ENCODE peak calls at places on chromosomes 6 and 20, in seven cellular contexts. L is SK-N-SH, W is GM12878, X is A549, J is K562, M is HepG2, D is H1. B is an unnamed sample.

GRCh38 chr6:70421509-70421908 is 8.2 kb downstream of the FAM135A start:
- DNase-seq in L (no peak), W (no peak), X (no peak), J (no peak), M (no peak), D (no peak), B (no peak)

GRCh38 chr6:37056439-37057127 is 51.1 kb downstream of the FGD2 start:
- DNase-seq in L (no peak), W (no peak), X (peak; percentile 58), J (no peak), M (peak; percentile 60), D (peak; percentile 71), B (peak; percentile 40)

GRCh38 chr20:24971702-24972101 is 20.8 kb downstream of the APMAP start:
- DNase-seq in L (no peak), W (no peak), X (no peak), J (no peak), M (no peak), D (no peak), B (no peak)

GRCh38 chr20:9911519-9911918 is 72.6 kb upstream of the PAK5 start:
- DNase-seq in L (no peak), W (no peak), X (no peak), J (no peak), M (no peak), D (no peak), B (no peak)

GRCh38 chr6:143695106-143696059 is 17.6 kb downstream of the PHACTR2 start:
- DNase-seq in L (peak; percentile 41), W (no peak), X (no peak), J (no peak), M (no peak), D (no peak), B (no peak)

GRCh38 chr6:20441236-20441635 is 39.6 kb downstream of the E2F3 start:
- DNase-seq in L (no peak), W (no peak), X (no peak), J (no peak), M (no peak), D (no peak), B (peak; percentile 18)

GRCh38 chr20:63457737-63458136 is 14.7 kb downstream of the KCNQ2 start:
- DNase-seq in L (peak; percentile 69), W (no peak), X (peak; percentile 58), J (no peak), M (no peak), D (no peak), B (no peak)

GRCh38 chr6:36839819-36840379 is 655 bp upstream of the CPNE5 start:
- DNase-seq in L (peak; percentile 87), W (no peak), X (peak; percentile 15), J (peak; percentile 68), M (no peak), D (peak; percentile 63), B (no peak)

GRCh38 chr20:14845199-14846160 is 508.1 kb upstream of the FLRT3 start:
- DNase-seq in L (no peak), W (no peak), X (peak; percentile 23), J (no peak), M (no peak), D (no peak), B (no peak)

GRCh38 chr6:74597266-74597665 is 608.6 kb downstream of the COL12A1 start:
- DNase-seq in L (no peak), W (no peak), X (no peak), J (no peak), M (no peak), D (no peak), B (peak; percentile 76)

GRCh38 chr6:53702316-53702715 is 36.8 kb upstream of the KLHL31 start:
- DNase-seq in L (no peak), W (no peak), X (no peak), J (no peak), M (no peak), D (no peak), B (no peak)

GRCh38 chr6:127811939-127812338 is 88.9 kb downstream of the THEMIS start:
- DNase-seq in L (no peak), W (no peak), X (no peak), J (no peak), M (no peak), D (no peak), B (no peak)

GRCh38 chr6:1075444-1075843 is 236.5 kb upstream of the FOXQ1 start:
- DNase-seq in L (no peak), W (no peak), X (no peak), J (no peak), M (no peak), D (no peak), B (peak; percentile 42)

GRCh38 chr6:116084284-116084683 is 16.4 kb upstream of the NT5DC1 start:
- DNase-seq in L (no peak), W (no peak), X (no peak), J (no peak), M (no peak), D (no peak), B (no peak)

GRCh38 chr6:26234421-26235239 is 130.4 kb upstream of the BTN3A2 start:
- DNase-seq in L (peak; percentile 73), W (peak; percentile 96), X (peak; percentile 80), J (peak; percentile 93), M (no peak), D (peak; percentile 85), B (peak; percentile 84)

GRCh38 chr6:13767121-13767794 is 47.1 kb downstream of the MCUR1 start:
- DNase-seq in L (peak; percentile 36), W (no peak), X (no peak), J (peak; percentile 34), M (no peak), D (no peak), B (peak; percentile 44)

GRCh38 chr20:47740225-47741184 is 44.8 kb downstream of the SULF2 start:
- DNase-seq in L (no peak), W (no peak), X (peak; percentile 62), J (peak; percentile 15), M (no peak), D (no peak), B (no peak)

GRCh38 chr6:134910596-134910935 is 39.3 kb downstream of the ALDH8A1 start:
- DNase-seq in L (no peak), W (no peak), X (no peak), J (no peak), M (no peak), D (no peak), B (no peak)

GRCh38 chr6:143248359-143248758 is 187.7 kb downstream of the AIG1 start:
- DNase-seq in L (no peak), W (no peak), X (no peak), J (no peak), M (no peak), D (no peak), B (no peak)

GRCh38 chr6:47238456-47238995 is 71.2 kb downstream of the TNFRSF21 start:
- DNase-seq in L (no peak), W (no peak), X (no peak), J (peak; percentile 21), M (no peak), D (no peak), B (peak; percentile 29)

GRCh38 chr6:137867685-137868509 is 838 bp downstream of the TNFAIP3 start:
- DNase-seq in L (no peak), W (no peak), X (no peak), J (peak; percentile 80), M (no peak), D (peak; percentile 59), B (peak; percentile 37)

GRCh38 chr20:32961956-32962517 is 42.2 kb downstream of the SUN5 start:
- DNase-seq in L (peak; percentile 3), W (no peak), X (no peak), J (no peak), M (no peak), D (peak; percentile 38), B (no peak)

GRCh38 chr20:57996465-57996864 is 232.0 kb downstream of the ANKRD60 start:
- DNase-seq in L (no peak), W (no peak), X (no peak), J (no peak), M (no peak), D (no peak), B (no peak)

GRCh38 chr6:1212919-1213318 is 99.0 kb upstream of the FOXQ1 start:
- DNase-seq in L (no peak), W (no peak), X (no peak), J (no peak), M (no peak), D (no peak), B (no peak)

GRCh38 chr6:36856277-36856676 is 17.0 kb upstream of the CPNE5 start:
- DNase-seq in L (no peak), W (no peak), X (no peak), J (no peak), M (no peak), D (no peak), B (no peak)

GRCh38 chr20:46127396-46128010 is 9.4 kb downstream of the CD40 start:
- DNase-seq in L (no peak), W (no peak), X (no peak), J (no peak), M (no peak), D (no peak), B (no peak)

GRCh38 chr6:149854532-149854931 is 9.6 kb downstream of the LRP11 start:
- DNase-seq in L (no peak), W (no peak), X (peak; percentile 28), J (no peak), M (no peak), D (no peak), B (no peak)
- TF ChIP-seq RFX5 in L (no peak), W (no peak), X (no peak), J (no peak), M (no peak), D (no peak), B (no peak)

GRCh38 chr6:104256547-104257144 is 603.1 kb downstream of the HACE1 start:
- DNase-seq in L (no peak), W (no peak), X (no peak), J (no peak), M (no peak), D (no peak), B (no peak)
- TF ChIP-seq RFX5 in L (no peak), W (no peak), X (no peak), J (no peak), M (no peak), D (no peak), B (no peak)

GRCh38 chr6:125953502-125953875 is 3.1 kb upstream of the HINT3 start:
- DNase-seq in L (no peak), W (no peak), X (no peak), J (no peak), M (peak; percentile 74), D (peak; percentile 69), B (no peak)
- TF ChIP-seq RFX5 in L (no peak), W (no peak), X (no peak), J (no peak), M (no peak), D (no peak), B (no peak)

GRCh38 chr6:119345114-119345513 is 4.4 kb downstream of the MAN1A1 start:
- DNase-seq in L (no peak), W (no peak), X (no peak), J (no peak), M (no peak), D (no peak), B (no peak)
- TF ChIP-seq RFX5 in L (no peak), W (no peak), X (no peak), J (no peak), M (no peak), D (no peak), B (no peak)

B was measured in IMR-90.